ENCODE peak calls at places on chromosomes 12 and 14, in four cellular contexts. Z is bronchial epithelial cell, K is pancreas, F is astrocyte of the spinal cord. D is an unnamed sample.

GRCh38 chr14:68695326-68695768 is 97.5 kb downstream of the ZFP36L1 start:
- DNase-seq in Z (peak; percentile 100), K (no peak), F (peak; percentile 99), D (peak; percentile 99)

GRCh38 chr12:89525002-89525823 is 617 bp upstream of the GALNT4 start:
- DNase-seq in Z (peak; percentile 32), K (peak; percentile 79), F (peak; percentile 27), D (peak; percentile 33)

GRCh38 chr12:50315803-50316202 is 32.5 kb upstream of the LIMA1 start:
- DNase-seq in Z (no peak), K (no peak), F (no peak), D (no peak)

GRCh38 chr14:80872645-80873044 is 68.9 kb downstream of the CEP128 start:
- DNase-seq in Z (no peak), K (no peak), F (no peak), D (no peak)

GRCh38 chr12:132124766-132125425 is 19.2 kb downstream of the DDX51 start:
- DNase-seq in Z (no peak), K (peak; percentile 35), F (no peak), D (no peak)

GRCh38 chr12:9881988-9882387 is 699 bp downstream of the KLRF2 start:
- DNase-seq in Z (no peak), K (no peak), F (no peak), D (no peak)

GRCh38 chr12:121131941-121132341 is 735 bp upstream of the P2RX7 start:
- DNase-seq in Z (no peak), K (no peak), F (no peak), D (no peak)

GRCh38 chr14:91036741-91037469 is 23.5 kb downstream of the RPS6KA5 start:
- DNase-seq in Z (no peak), K (no peak), F (no peak), D (no peak)

GRCh38 chr12:55940065-55940732 is 9.2 kb downstream of the DGKA start:
- DNase-seq in Z (peak; percentile 84), K (peak; percentile 84), F (peak; percentile 81), D (peak; percentile 91)

GRCh38 chr12:18658179-18658578 is 79.6 kb downstream of the PLCZ1 start:
- DNase-seq in Z (no peak), K (no peak), F (no peak), D (no peak)

GRCh38 chr14:99043756-99044155 is 228.2 kb downstream of the BCL11B start:
- DNase-seq in Z (no peak), K (no peak), F (no peak), D (no peak)

GRCh38 chr12:114682101-114682919 is 1.7 kb downstream of the TBX3 start:
- DNase-seq in Z (no peak), K (no peak), F (no peak), D (peak; percentile 29)

GRCh38 chr12:111330800-111331752 is 37.8 kb downstream of the PHETA1 start:
- DNase-seq in Z (peak; percentile 55), K (no peak), F (peak; percentile 50), D (peak; percentile 65)

GRCh38 chr14:65788876-65789859 is 376.6 kb downstream of the FUT8 start:
- DNase-seq in Z (no peak), K (no peak), F (no peak), D (no peak)

GRCh38 chr14:82190812-82191211 is 657.2 kb upstream of the SEL1L start:
- DNase-seq in Z (no peak), K (no peak), F (no peak), D (no peak)

GRCh38 chr12:630656-631632 is 32.3 kb downstream of the NINJ2 start:
- DNase-seq in Z (no peak), K (no peak), F (no peak), D (no peak)

GRCh38 chr12:56628671-56629458 is 1.3 kb downstream of the BAZ2A start:
- DNase-seq in Z (peak; percentile 50), K (peak; percentile 72), F (peak; percentile 46), D (peak; percentile 52)

GRCh38 chr12:113658030-113658655 is 186.5 kb upstream of the LHX5 start:
- DNase-seq in Z (peak; percentile 52), K (no peak), F (no peak), D (peak; percentile 27)

GRCh38 chr14:56087824-56088571 is 30.2 kb upstream of the PELI2 start:
- DNase-seq in Z (no peak), K (no peak), F (peak; percentile 22), D (no peak)

GRCh38 chr14:21071225-21072041 is 1.3 kb downstream of the ARHGEF40 start:
- DNase-seq in Z (peak; percentile 38), K (peak; percentile 85), F (peak; percentile 98), D (peak; percentile 64)

GRCh38 chr12:94074216-94074969 is 74.0 kb upstream of the PLXNC1 start:
- DNase-seq in Z (no peak), K (no peak), F (no peak), D (no peak)

GRCh38 chr14:91400696-91401095 is 16.9 kb downstream of the CCDC88C start:
- DNase-seq in Z (no peak), K (no peak), F (peak; percentile 33), D (no peak)

GRCh38 chr12:47021298-47021697 is 58.1 kb upstream of the PCED1B start:
- DNase-seq in Z (peak; percentile 95), K (no peak), F (peak; percentile 88), D (peak; percentile 86)

GRCh38 chr12:18375131-18375530 is 113.8 kb downstream of the PIK3C2G start:
- DNase-seq in Z (no peak), K (no peak), F (no peak), D (no peak)

GRCh38 chr12:89737000-89737399 is 28.4 kb upstream of the ATP2B1 start:
- DNase-seq in Z (no peak), K (no peak), F (no peak), D (no peak)

GRCh38 chr12:95942106-95942531 is 295 bp downstream of the CCDC38 start:
- DNase-seq in Z (no peak), K (no peak), F (peak; percentile 3), D (no peak)

GRCh38 chr12:104152691-104153241 is 14.8 kb upstream of the NFYB start:
- DNase-seq in Z (no peak), K (no peak), F (no peak), D (no peak)
- TF ChIP-seq CTCF in Z (no peak), K (no peak), F (no peak), D (no peak)

GRCh38 chr12:51520576-51521325 is 70.3 kb upstream of the SCN8A start:
- DNase-seq in Z (no peak), K (no peak), F (no peak), D (no peak)
- TF ChIP-seq CTCF in Z (no peak), K (no peak), F (no peak), D (no peak)

DNA sequence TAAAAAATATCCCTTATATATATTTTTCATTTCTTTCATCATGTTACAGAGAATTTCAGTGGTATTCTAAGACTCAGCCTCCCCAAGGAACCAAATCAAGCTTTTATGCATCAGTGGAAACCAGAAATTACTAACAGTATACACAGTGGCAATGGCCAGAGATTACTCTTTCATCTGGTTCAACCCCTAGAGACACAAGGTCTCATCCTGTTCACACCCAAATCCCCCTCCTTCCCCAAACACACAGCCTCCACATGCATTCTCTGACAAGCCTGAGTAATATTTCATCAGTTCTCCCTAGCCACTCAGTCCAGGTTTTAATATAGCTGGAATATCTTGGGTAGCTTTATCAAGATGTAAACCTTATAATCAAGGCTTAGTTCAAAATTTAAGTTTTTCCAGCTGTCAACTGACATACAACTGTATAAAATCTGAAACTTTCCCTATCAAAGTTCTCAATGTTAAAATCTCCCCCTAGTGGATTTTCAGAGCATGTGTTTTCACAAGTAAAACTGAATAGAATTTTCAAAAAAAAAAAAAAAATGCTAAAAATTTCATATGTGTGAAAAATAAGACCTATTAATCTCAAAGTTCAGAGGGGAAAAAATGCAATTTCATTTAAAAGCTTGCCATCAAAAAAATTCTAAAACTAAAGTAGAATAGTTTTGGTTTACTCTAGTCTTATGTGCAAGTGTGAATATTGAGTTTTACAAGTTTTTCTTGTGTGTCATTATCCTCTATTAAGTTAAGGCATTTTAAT is 10.5 kb upstream of the SSTR1 start:
- DNase-seq in Z (no peak), K (no peak), F (peak; percentile 22), D (peak; percentile 3)
- TF ChIP-seq CTCF in Z (peak; percentile 5), K (peak; percentile 51), F (peak; percentile 47), D (peak; percentile 52)

GRCh38 chr14:87002831-87003230 is 990.2 kb downstream of the GALC start:
- DNase-seq in Z (no peak), K (no peak), F (no peak), D (no peak)
- TF ChIP-seq CTCF in Z (no peak), K (no peak), F (no peak), D (no peak)

DNA sequence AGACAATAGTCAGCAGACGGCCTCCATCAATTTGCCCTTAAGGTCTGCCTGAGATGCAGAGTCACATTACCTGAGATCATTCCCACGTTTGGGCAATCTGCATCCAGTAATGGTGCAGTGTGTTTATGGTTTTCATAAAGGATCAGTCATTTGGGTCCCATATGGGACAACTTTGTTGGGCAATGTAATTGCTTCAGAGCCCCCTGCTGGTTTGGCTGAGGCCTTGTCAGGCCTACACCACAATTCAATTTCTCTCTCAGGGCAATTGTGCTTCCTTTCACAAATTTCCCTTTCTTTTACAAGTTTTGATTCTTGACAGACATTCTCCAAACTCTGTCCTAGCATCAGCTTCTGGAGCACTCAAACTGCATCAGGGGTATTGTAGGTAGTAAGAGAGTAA is 191.2 kb upstream of the SSTR1 start:
- DNase-seq in Z (peak; percentile 3), K (no peak), F (no peak), D (no peak)
- TF ChIP-seq CTCF in Z (peak; percentile 35), K (no peak), F (no peak), D (no peak)

GRCh38 chr14:63088865-63089264 is 43.6 kb upstream of the KCNH5 start:
- DNase-seq in Z (no peak), K (no peak), F (no peak), D (no peak)

DNA sequence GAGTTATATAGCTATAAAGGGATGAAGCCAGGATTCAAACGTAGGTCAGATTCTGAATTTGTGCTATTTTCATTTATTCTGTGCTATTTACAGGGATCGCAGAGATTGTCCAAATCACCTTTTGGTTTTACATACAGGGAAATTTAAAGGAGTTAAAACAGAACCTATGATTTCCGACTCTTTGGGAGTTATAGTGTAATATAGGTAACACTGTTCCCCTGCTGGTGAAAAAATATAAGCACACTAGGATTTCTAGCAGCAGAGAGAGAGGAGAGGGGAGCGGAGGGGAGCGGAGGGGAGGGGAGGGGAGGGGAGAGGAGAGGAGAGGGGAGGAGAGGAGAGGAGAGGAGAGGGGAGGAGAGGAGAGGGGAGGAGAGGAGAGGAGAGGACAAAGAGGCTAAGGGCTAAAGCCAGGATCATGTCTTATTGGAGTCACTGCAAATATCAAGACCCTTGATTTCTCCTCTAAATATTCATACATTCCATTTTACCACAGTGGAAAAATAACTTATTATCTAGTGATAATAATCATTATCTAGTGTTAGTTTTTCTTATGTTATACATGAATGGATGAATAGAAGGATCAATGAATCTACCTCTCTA is 46.2 kb upstream of the KCNH5 start:
- DNase-seq in Z (no peak), K (no peak), F (no peak), D (no peak)
- TF ChIP-seq CTCF in Z (no peak), K (no peak), F (no peak), D (no peak)

GRCh38 chr14:97299661-97300060 is 502.5 kb downstream of the VRK1 start:
- DNase-seq in Z (no peak), K (no peak), F (no peak), D (peak; percentile 24)
- TF ChIP-seq CTCF in Z (no peak), K (no peak), F (no peak), D (no peak)